ENCODE peak calls at places on chromosomes 3 and 15, in five cellular contexts. I is SJSA1; K is keratinocyte; Z is CD8-positive, alpha-beta T cell; W is AG04450. V is an unnamed sample.

GRCh38 chr3:40366203-40367162 is 20.5 kb upstream of the ENTPD3 start:
- DNase-seq in I (no peak), K (no peak), Z (no peak), W (no peak), V (no peak)

GRCh38 chr3:69768436-69768835 is 29.2 kb downstream of the MITF start:
- DNase-seq in I (no peak), K (no peak), Z (no peak), W (no peak), V (no peak)

GRCh38 chr15:23569513-23569912 is 4.0 kb downstream of the MKRN3 start:
- DNase-seq in I (no peak), K (no peak), Z (no peak), W (no peak), V (no peak)

GRCh38 chr3:15315003-15315402 is 17.4 kb downstream of the SH3BP5 start:
- DNase-seq in I (no peak), K (no peak), Z (no peak), W (no peak), V (no peak)

GRCh38 chr3:12157026-12157425 is 1.7 kb downstream of the TIMP4 start:
- DNase-seq in I (no peak), K (no peak), Z (no peak), W (no peak), V (no peak)

GRCh38 chr3:62201438-62202035 is 171.8 kb downstream of the FEZF2 start:
- DNase-seq in I (no peak), K (no peak), Z (no peak), W (no peak), V (no peak)

GRCh38 chr15:99430881-99431401 is 134.8 kb upstream of the MEF2A start:
- DNase-seq in I (no peak), K (no peak), Z (no peak), W (no peak), V (no peak)

GRCh38 chr15:67822537-67823370 is 2.6 kb upstream of the SKOR1 start:
- DNase-seq in I (no peak), K (no peak), Z (no peak), W (no peak), V (no peak)

GRCh38 chr3:175941352-175941751 is 1082.2 kb downstream of the NAALADL2 start:
- DNase-seq in I (no peak), K (no peak), Z (no peak), W (no peak), V (no peak)

GRCh38 chr3:41881233-41881821 is 80.6 kb downstream of the ULK4 start:
- DNase-seq in I (peak; percentile 19), K (no peak), Z (no peak), W (no peak), V (no peak)

GRCh38 chr3:187243933-187244564 is 46.8 kb downstream of the RTP1 start:
- DNase-seq in I (no peak), K (no peak), Z (no peak), W (no peak), V (no peak)

GRCh38 chr3:194588236-194588635 is 45.0 kb downstream of the TMEM44 start:
- DNase-seq in I (no peak), K (no peak), Z (no peak), W (no peak), V (no peak)

GRCh38 chr15:33114484-33114767 is 80.1 kb downstream of the FMN1 start:
- DNase-seq in I (peak; percentile 34), K (no peak), Z (no peak), W (peak; percentile 78), V (no peak)

GRCh38 chr3:39021465-39022274 is 30.1 kb downstream of the SCN11A start:
- DNase-seq in I (no peak), K (no peak), Z (no peak), W (no peak), V (no peak)

GRCh38 chr3:195109098-195109657 is 161.8 kb downstream of the XXYLT1 start:
- DNase-seq in I (no peak), K (no peak), Z (no peak), W (no peak), V (no peak)

GRCh38 chr3:24662449-24663345 is 168.0 kb upstream of the THRB start:
- DNase-seq in I (no peak), K (no peak), Z (no peak), W (no peak), V (no peak)

GRCh38 chr15:75200765-75201608 is 695 bp upstream of the C15orf39 start:
- DNase-seq in I (peak; percentile 74), K (peak; percentile 83), Z (no peak), W (no peak), V (no peak)

GRCh38 chr3:71955549-71956373 is 170.8 kb upstream of the PROK2 start:
- DNase-seq in I (peak; percentile 80), K (no peak), Z (no peak), W (peak; percentile 33), V (no peak)

GRCh38 chr3:4977001-4977888 is 2.0 kb upstream of the BHLHE40 start:
- DNase-seq in I (peak; percentile 76), K (no peak), Z (peak; percentile 45), W (no peak), V (peak; percentile 18)

GRCh38 chr3:171429635-171430034 is 30.6 kb downstream of the TNIK start:
- DNase-seq in I (no peak), K (no peak), Z (no peak), W (no peak), V (no peak)

GRCh38 chr3:46208167-46208704 is at the start of gene CCR1:
- DNase-seq in I (peak; percentile 42), K (no peak), Z (no peak), W (no peak), V (no peak)

GRCh38 chr3:53949541-53949940 is 57.9 kb upstream of the SELENOK start:
- DNase-seq in I (no peak), K (no peak), Z (no peak), W (no peak), V (no peak)

GRCh38 chr15:50979041-50979440 is 70.6 kb downstream of the AP4E1 start:
- DNase-seq in I (no peak), K (no peak), Z (no peak), W (no peak), V (no peak)

GRCh38 chr15:57591822-57592367 is at the start of gene MYZAP:
- DNase-seq in I (no peak), K (no peak), Z (peak; percentile 8), W (no peak), V (peak; percentile 17)

GRCh38 chr3:52203701-52204100 is 5.7 kb downstream of the ALAS1 start:
- DNase-seq in I (no peak), K (no peak), Z (no peak), W (no peak), V (no peak)

GRCh38 chr3:126816956-126817777 is 113.1 kb downstream of the CHCHD6 start:
- DNase-seq in I (no peak), K (no peak), Z (no peak), W (no peak), V (no peak)

GRCh38 chr3:1183320-1184048 is 90.7 kb downstream of the CNTN6 start:
- DNase-seq in I (no peak), K (no peak), Z (no peak), W (no peak), V (no peak)

GRCh38 chr3:72261566-72262564 is 476.9 kb upstream of the PROK2 start:
- DNase-seq in I (no peak), K (no peak), Z (no peak), W (no peak), V (no peak)

DNA sequence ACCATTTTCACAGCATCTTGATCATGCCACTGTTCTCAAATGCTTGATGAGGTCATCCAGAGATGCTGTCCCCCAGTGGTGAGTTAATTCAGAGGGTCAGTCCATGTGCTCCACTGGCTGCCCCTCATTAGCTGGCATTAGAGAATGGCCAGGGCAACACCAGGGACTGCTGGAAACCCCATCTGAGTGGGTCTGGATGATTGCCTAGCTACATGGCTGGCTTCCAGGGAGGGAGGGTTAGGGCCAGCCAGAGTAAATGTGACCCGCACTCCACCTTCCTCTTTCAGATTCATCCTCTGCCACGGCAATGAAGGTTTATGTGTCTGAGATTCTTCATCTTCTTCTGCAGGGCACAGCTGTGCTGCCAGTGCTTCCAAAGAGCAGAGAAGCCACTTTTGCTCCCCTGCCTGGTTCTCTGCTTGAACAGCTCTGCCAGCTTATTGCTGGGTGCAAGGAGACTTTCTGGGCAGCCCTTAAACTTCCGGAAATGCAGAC is 391.9 kb downstream of the OCA2 start:
- DNase-seq in I (no peak), K (no peak), Z (no peak), W (no peak), V (no peak)
- H3K9me3 ChIP-seq in I (peaks cover 3% of the 10 kb centered on the region), K (peaks cover 1% of the 10 kb centered on the region), Z (no peaks in the 10 kb centered on the region), W (peaks cover 18% of the 10 kb centered on the region), V (no peaks in the 10 kb centered on the region)

GRCh38 chr3:196782496-196782895 is 42.8 kb downstream of the PAK2 start:
- DNase-seq in I (no peak), K (no peak), Z (no peak), W (no peak), V (no peak)

GRCh38 chr3:196774191-196774820 is 34.6 kb downstream of the PAK2 start:
- DNase-seq in I (no peak), K (no peak), Z (no peak), W (no peak), V (no peak)

GRCh38 chr3:196774845-196775422 is 35.3 kb downstream of the PAK2 start:
- DNase-seq in I (no peak), K (peak; percentile 35), Z (no peak), W (no peak), V (no peak)

GRCh38 chr3:196775938-196776337 is 36.3 kb downstream of the PAK2 start:
- DNase-seq in I (no peak), K (no peak), Z (no peak), W (no peak), V (no peak)

GRCh38 chr3:196778755-196779154 is 39.1 kb downstream of the PAK2 start:
- DNase-seq in I (peak; percentile 12), K (peak; percentile 93), Z (no peak), W (peak; percentile 16), V (no peak)
- H3K9me3 ChIP-seq in I (peaks cover 5% of the 10 kb centered on the region), K (peaks cover 7% of the 10 kb centered on the region), Z (no peaks in the 10 kb centered on the region), W (peaks cover 11% of the 10 kb centered on the region), V (no peaks in the 10 kb centered on the region)

DNA sequence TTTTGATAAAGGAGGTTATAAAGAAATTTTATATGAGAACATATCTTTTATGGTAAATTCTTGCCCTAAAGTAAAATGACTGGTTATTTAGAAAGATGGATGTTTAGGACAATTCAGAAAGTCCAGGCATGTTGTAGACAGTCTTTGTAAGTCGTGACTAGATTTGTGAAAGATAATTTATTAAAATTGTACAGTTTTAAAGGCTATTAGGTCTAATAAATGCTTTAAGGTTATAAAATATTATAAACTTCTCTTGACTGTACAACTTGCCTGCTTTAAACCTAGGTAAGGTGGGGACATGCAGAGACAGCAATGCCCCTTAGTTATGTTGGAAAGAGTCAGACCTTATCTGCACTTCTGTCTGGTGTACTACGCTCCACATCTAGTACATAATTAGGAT is 933.5 kb downstream of the SI start:
- DNase-seq in I (no peak), K (no peak), Z (no peak), W (no peak), V (no peak)
- H3K9me3 ChIP-seq in I (no peaks in the 10 kb centered on the region), K (peaks cover 4% of the 10 kb centered on the region), Z (no peaks in the 10 kb centered on the region), W (peaks cover 18% of the 10 kb centered on the region), V (no peaks in the 10 kb centered on the region)

GRCh38 chr15:91566116-91566515 is 287.4 kb upstream of the SLCO3A1 start:
- DNase-seq in I (no peak), K (no peak), Z (no peak), W (no peak), V (no peak)

GRCh38 chr15:91568036-91568435 is 285.5 kb upstream of the SLCO3A1 start:
- DNase-seq in I (no peak), K (no peak), Z (no peak), W (no peak), V (no peak)

DNA sequence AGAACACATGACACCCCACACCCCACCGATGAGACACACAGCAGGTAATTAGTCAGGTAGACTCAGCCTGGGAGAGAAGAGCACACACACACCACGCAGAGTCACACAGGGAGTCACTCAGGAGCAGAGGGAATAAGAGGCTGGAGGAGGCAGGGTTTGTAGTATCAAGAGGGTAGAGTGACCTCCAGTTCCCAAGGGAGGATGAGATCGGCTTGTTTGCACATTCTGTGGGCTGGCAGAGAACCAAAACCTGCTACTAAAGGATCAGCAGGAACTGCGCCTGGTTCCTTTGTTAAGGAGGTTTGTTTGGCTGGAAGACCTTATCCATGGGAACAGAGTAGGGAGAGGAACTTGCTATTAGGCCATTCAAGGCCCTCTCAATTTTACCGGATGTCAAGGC is 281.4 kb upstream of the SLCO3A1 start:
- DNase-seq in I (no peak), K (no peak), Z (no peak), W (no peak), V (no peak)
- H3K9me3 ChIP-seq in I (no peaks in the 10 kb centered on the region), K (no peaks in the 10 kb centered on the region), Z (no peaks in the 10 kb centered on the region), W (no peaks in the 10 kb centered on the region), V (no peaks in the 10 kb centered on the region)